ENCODE peak calls at places on chromosomes 4 and X, in four cellular contexts. U, H, L and C are unnamed samples.

GRCh38 chr4:118284169-118284568 is 68.6 kb downstream of the PRSS12 start:
- DNase-seq in U (no peak), H (no peak), L (no peak), C (no peak)

GRCh38 chr4:37601527-37601926 is 84.6 kb downstream of the RELL1 start:
- DNase-seq in U (no peak), H (no peak), L (no peak), C (peak)

GRCh38 chrX:136273986-136274385 is 22.8 kb upstream of the MAP7D3 start:
- DNase-seq in U (no peak), H (no peak), L (no peak), C (no peak)

GRCh38 chr4:42152507-42153504 is at the start of gene BEND4:
- DNase-seq in U (no peak), H (peak), L (no peak), C (no peak)

GRCh38 chr4:108902769-108903168 is 139.9 kb upstream of the ETNPPL start:
- DNase-seq in U (no peak), H (no peak), L (no peak), C (no peak)

GRCh38 chr4:151806511-151806927 is 45.7 kb upstream of the GATB start:
- DNase-seq in U (no peak), H (no peak), L (peak), C (peak)

GRCh38 chr4:157099506-157099905 is 23.6 kb downstream of the GLRB start:
- DNase-seq in U (no peak), H (no peak), L (no peak), C (no peak)

GRCh38 chr4:15479089-15479912 is 9.6 kb downstream of the CC2D2A start:
- DNase-seq in U (peak), H (peak), L (peak), C (peak)

GRCh38 chr4:153947124-153947523 is 158.2 kb upstream of the SFRP2 start:
- DNase-seq in U (no peak), H (no peak), L (no peak), C (no peak)

GRCh38 chr4:173521474-173522159 is 8.4 kb downstream of the HAND2 start:
- DNase-seq in U (no peak), H (peak), L (no peak), C (no peak)

GRCh38 chrX:53678667-53679066 is 7.9 kb downstream of the HUWE1 start:
- DNase-seq in U (no peak), H (peak), L (no peak), C (no peak)

GRCh38 chr4:112378858-112379257 is 81.7 kb downstream of the ALPK1 start:
- DNase-seq in U (no peak), H (peak), L (no peak), C (no peak)

GRCh38 chrX:55206152-55206941 is 13.8 kb upstream of the PAGE5 start:
- DNase-seq in U (no peak), H (no peak), L (no peak), C (no peak)

GRCh38 chr4:72076562-72076961 is 44.8 kb downstream of the NPFFR2 start:
- DNase-seq in U (no peak), H (no peak), L (no peak), C (no peak)

GRCh38 chr4:113740857-113741379 is 20.6 kb downstream of the CAMK2D start:
- DNase-seq in U (no peak), H (no peak), L (no peak), C (no peak)

GRCh38 chrX:38066934-38067333 is 60.6 kb downstream of the SYTL5 start:
- DNase-seq in U (no peak), H (no peak), L (no peak), C (no peak)

GRCh38 chr4:80017125-80017854 is 55.7 kb downstream of the ANTXR2 start:
- DNase-seq in U (no peak), H (no peak), L (no peak), C (peak)

GRCh38 chr4:188295899-188296298 is 156.7 kb downstream of the TRIML1 start:
- DNase-seq in U (no peak), H (no peak), L (no peak), C (no peak)

GRCh38 chrX:97074400-97074799 is 190.7 kb downstream of the RPA4 start:
- DNase-seq in U (no peak), H (no peak), L (peak), C (no peak)

GRCh38 chr4:16544251-16544721 is 318.0 kb upstream of the TAPT1 start:
- DNase-seq in U (no peak), H (no peak), L (no peak), C (peak)

GRCh38 chr4:104677122-104677521 is 182.4 kb upstream of the CXXC4 start:
- DNase-seq in U (no peak), H (peak), L (no peak), C (no peak)

GRCh38 chrX:149757206-149758067 is 16.4 kb upstream of the HSFX1 start:
- DNase-seq in U (no peak), H (no peak), L (no peak), C (no peak)

GRCh38 chr4:1293531-1293941 is 3.8 kb downstream of the MAEA start:
- DNase-seq in U (no peak), H (no peak), L (no peak), C (no peak)

GRCh38 chrX:53088136-53088974 is 5.6 kb upstream of the KANTR start:
- DNase-seq in U (peak), H (peak), L (peak), C (no peak)

GRCh38 chr4:125303821-125304220 is 10.9 kb upstream of the FAT4 start:
- DNase-seq in U (no peak), H (no peak), L (no peak), C (no peak)

GRCh38 chr4:2494992-2495391 is 26.1 kb downstream of the RNF4 start:
- DNase-seq in U (no peak), H (no peak), L (no peak), C (no peak)

GRCh38 chrX:136623400-136623799 is 24.6 kb upstream of the CD40LG start:
- DNase-seq in U (no peak), H (no peak), L (no peak), C (no peak)

GRCh38 chrX:154433605-154434004 is 3.3 kb upstream of the GDI1 start:
- DNase-seq in U (no peak), H (no peak), L (no peak), C (no peak)

GRCh38 chrX:94831364-94831763 is 1157.4 kb downstream of the FAM133A start:
- DNase-seq in U (no peak), H (peak), L (no peak), C (no peak)

GRCh38 chr4:98864560-98864959 is 64.4 kb downstream of the EIF4E start:
- DNase-seq in U (no peak), H (no peak), L (no peak), C (no peak)

GRCh38 chrX:46574337-46574940 is 874 bp downstream of the CHST7 start:
- DNase-seq in U (no peak), H (peak), L (no peak), C (no peak)

GRCh38 chr4:24930136-24930535 is 17.3 kb upstream of the CCDC149 start:
- DNase-seq in U (no peak), H (no peak), L (peak), C (no peak)

GRCh38 chr4:12734586-12734985 is 749.6 kb downstream of the RAB28 start:
- DNase-seq in U (no peak), H (no peak), L (no peak), C (no peak)

GRCh38 chr4:145097821-145098674 is at the start of the genes ABCE1 and ANAPC10:
- DNase-seq in U (peak), H (peak), L (peak), C (peak)
- TF ChIP-seq CTCF in U (peak), H (no peak), L (peak), C (peak)

DNA sequence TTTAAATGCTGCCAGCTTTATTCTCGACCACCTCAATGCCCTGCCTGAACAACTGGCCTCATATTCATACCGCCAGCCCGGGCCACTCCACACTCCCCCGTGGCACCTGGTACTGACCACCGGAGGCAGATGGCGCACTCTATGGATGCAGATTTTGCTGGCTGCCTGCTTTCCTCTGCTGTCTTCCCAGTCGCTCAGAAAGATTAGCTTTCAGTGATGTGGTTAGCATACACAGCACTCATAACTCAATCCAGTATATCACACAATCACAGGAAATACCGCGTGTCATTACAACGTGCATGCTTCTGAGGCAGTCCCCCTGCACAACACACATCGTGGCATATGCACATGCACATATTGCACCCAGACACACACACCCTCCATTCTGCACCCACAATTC is 147.2 kb upstream of the BCOR start:
- DNase-seq in U (no peak), H (peak), L (no peak), C (no peak)
- TF ChIP-seq CTCF in U (no peak), H (peak), L (no peak), C (no peak)

GRCh38 chrX:145410622-145411021 is 163.3 kb downstream of the SPANXN1 start:
- DNase-seq in U (no peak), H (no peak), L (no peak), C (no peak)

GRCh38 chrX:145405012-145405411 is 157.7 kb downstream of the SPANXN1 start:
- DNase-seq in U (no peak), H (peak), L (no peak), C (no peak)
- TF ChIP-seq CTCF in U (peak), H (peak), L (peak), C (peak)

GRCh38 chrX:126376465-126376864 is 176.1 kb downstream of the DCAF12L1 start:
- DNase-seq in U (no peak), H (no peak), L (no peak), C (no peak)
- TF ChIP-seq CTCF in U (no peak), H (no peak), L (no peak), C (no peak)